ENCODE peak calls at places on chromosome 21, in six cellular contexts. H, U, C, Y, S and W are unnamed samples.

GRCh38 chr21:37341254-37341960 is 25.2 kb upstream of the DYRK1A start:
- DNase-seq in Y (no peak), H (no peak), U (no peak), S (peak; percentile 36), C (peak; percentile 18), W (no peak)

GRCh38 chr21:43699933-43700599 is 18.9 kb upstream of the PDXK start:
- DNase-seq in Y (no peak), C (no peak), U (no peak), H (no peak), S (no peak), W (no peak)

GRCh38 chr21:38448619-38449186 is 49.6 kb downstream of the ERG start:
- DNase-seq in U (no peak), H (no peak), C (no peak), Y (no peak), S (no peak), W (no peak)

GRCh38 chr21:40143822-40144525 is 276.7 kb downstream of the PCP4 start:
- DNase-seq in C (peak; percentile 51), U (peak; percentile 45), S (peak; percentile 46), Y (peak; percentile 8), H (no peak), W (no peak)

GRCh38 chr21:23801292-23801691 is 1806.0 kb downstream of the MRPL39 start:
- DNase-seq in C (no peak), H (no peak), U (no peak), Y (no peak), S (no peak), W (no peak)

GRCh38 chr21:17903929-17904639 is 84.9 kb upstream of the C21orf91 start:
- DNase-seq in Y (no peak), C (no peak), U (no peak), H (no peak), S (no peak), W (no peak)

GRCh38 chr21:44492572-44493385 is 37.5 kb downstream of the LRRC3 start:
- DNase-seq in S (no peak), Y (no peak), H (no peak), C (no peak), U (no peak), W (no peak)

GRCh38 chr21:42691901-42692559 is 38.6 kb downstream of the PDE9A start:
- DNase-seq in C (no peak), Y (no peak), S (no peak), U (no peak), H (no peak), W (no peak)

GRCh38 chr21:44347911-44348451 is 5.4 kb upstream of the TRPM2 start:
- DNase-seq in C (no peak), H (no peak), Y (no peak), S (no peak), U (no peak), W (no peak)

GRCh38 chr21:44708866-44709425 is 2.4 kb downstream of the TSPEAR start:
- DNase-seq in S (no peak), U (no peak), C (no peak), Y (no peak), H (no peak), W (no peak)

GRCh38 chr21:46597031-46597430 is 7.9 kb downstream of the S100B start:
- DNase-seq in C (no peak), Y (no peak), U (no peak), H (no peak), S (no peak), W (no peak)

GRCh38 chr21:34684174-34684876 is 15.5 kb downstream of the CLIC6 start:
- DNase-seq in S (no peak), Y (no peak), C (no peak), U (no peak), H (no peak), W (no peak)

GRCh38 chr21:21921410-21922232 is 923.4 kb downstream of the NCAM2 start:
- DNase-seq in U (no peak), S (no peak), C (peak; percentile 10), Y (no peak), H (no peak), W (no peak)

GRCh38 chr21:34128124-34128523 is 54.7 kb downstream of the MRPS6 start:
- DNase-seq in Y (no peak), H (no peak), C (no peak), U (no peak), S (no peak), W (no peak)

GRCh38 chr21:37503848-37504467 is 137.4 kb downstream of the DYRK1A start:
- DNase-seq in U (no peak), C (no peak), H (no peak), S (no peak), Y (peak; percentile 7), W (no peak)

GRCh38 chr21:15094706-15095105 is 29.9 kb upstream of the NRIP1 start:
- DNase-seq in U (no peak), H (no peak), Y (no peak), C (no peak), S (no peak), W (no peak)

GRCh38 chr21:41559658-41560599 is 52.0 kb upstream of the TMPRSS2 start:
- DNase-seq in S (peak; percentile 88), H (no peak), Y (no peak), U (no peak), C (peak; percentile 33), W (no peak)

GRCh38 chr21:31566061-31566460 is 93.4 kb upstream of the SOD1 start:
- DNase-seq in U (no peak), H (no peak), C (no peak), S (no peak), Y (no peak), W (no peak)

GRCh38 chr21:32794643-32795042 is 23.1 kb upstream of the PAXBP1 start:
- DNase-seq in C (peak; percentile 49), H (no peak), U (no peak), S (no peak), Y (no peak), W (no peak)

GRCh38 chr21:28272272-28272992 is 720.2 kb downstream of the LTN1 start:
- DNase-seq in S (no peak), H (no peak), C (no peak), U (no peak), Y (no peak), W (no peak)

GRCh38 chr21:45318556-45319341 is 31.1 kb upstream of the POFUT2 start:
- DNase-seq in Y (no peak), S (no peak), C (peak; percentile 74), U (peak; percentile 91), H (no peak), W (no peak)

GRCh38 chr21:45224189-45224938 is 63.3 kb downstream of the POFUT2 start:
- DNase-seq in C (no peak), Y (peak; percentile 28), S (no peak), H (no peak), U (no peak), W (peak; percentile 44)

GRCh38 chr21:14707265-14708020 is 161.3 kb upstream of the SAMSN1 start:
- DNase-seq in S (no peak), U (no peak), H (no peak), C (no peak), Y (no peak), W (no peak)

GRCh38 chr21:31526040-31526439 is 133.5 kb upstream of the SOD1 start:
- DNase-seq in U (no peak), S (peak; percentile 92), H (no peak), C (no peak), Y (no peak), W (no peak)

GRCh38 chr21:42721341-42721824 is 68.0 kb downstream of the PDE9A start:
- DNase-seq in U (no peak), S (no peak), C (no peak), H (no peak), Y (no peak), W (no peak)

GRCh38 chr21:45591619-45592207 is 49.5 kb upstream of the SLC19A1 start:
- DNase-seq in S (no peak), Y (peak; percentile 11), C (no peak), U (no peak), H (no peak), W (no peak)

GRCh38 chr21:32392299-32392879 is 423 bp downstream of the URB1 start:
- DNase-seq in H (no peak), U (no peak), S (no peak), Y (no peak), C (peak; percentile 27), W (no peak)